ENCODE peak calls at places on chromosomes 7 and 10, in six cellular contexts. Y is GM12878, Z is K562, E is sigmoid colon, J is A549, D is tibial nerve. A is an unnamed sample.

GRCh38 chr7:126016722-126017121 is 1087.1 kb upstream of the POT1 start:
- DNase-seq in E (no peak), D (no peak), Z (no peak), J (no peak), Y (no peak), A (no peak)

GRCh38 chr10:73439605-73440298 is 6.4 kb upstream of the MSS51 start:
- DNase-seq in E (no peak), Y (no peak), Z (no peak), D (no peak), J (no peak), A (no peak)

GRCh38 chr10:102631525-102632393 is 12.5 kb upstream of the TRIM8 start:
- DNase-seq in Z (no peak), J (no peak), E (no peak), D (no peak), Y (no peak), A (no peak)

GRCh38 chr10:122649903-122650302 is 49.7 kb downstream of the C10orf120 start:
- DNase-seq in D (no peak), Z (no peak), E (peak; percentile 46), Y (no peak), J (no peak), A (no peak)

GRCh38 chr10:82378146-82378545 is 503.2 kb downstream of the NRG3 start:
- DNase-seq in J (no peak), D (no peak), Y (no peak), Z (no peak), E (no peak), A (peak; percentile 78)

GRCh38 chr10:129761981-129762956 is 201.8 kb downstream of the EBF3 start:
- DNase-seq in J (no peak), D (no peak), Z (no peak), E (no peak), Y (no peak), A (peak; percentile 66)

GRCh38 chr10:78513330-78513729 is 479.7 kb downstream of the RPS24 start:
- DNase-seq in J (no peak), D (no peak), Z (no peak), E (no peak), Y (no peak), A (peak; percentile 77)

GRCh38 chr10:107727762-107728317 is 563.3 kb upstream of the SORCS1 start:
- DNase-seq in Z (no peak), Y (no peak), D (no peak), E (no peak), J (no peak), A (no peak)

GRCh38 chr7:1458676-1459511 is at the start of gene MICALL2:
- DNase-seq in E (peak; percentile 94), J (peak; percentile 95), Z (peak; percentile 83), Y (no peak), D (peak; percentile 61), A (no peak)

GRCh38 chr7:94182066-94182465 is 177.9 kb upstream of the BET1 start:
- DNase-seq in J (peak; percentile 2), Y (no peak), D (no peak), Z (no peak), E (no peak), A (no peak)

GRCh38 chr7:130566168-130566897 is 74.4 kb downstream of the MEST start:
- DNase-seq in Z (no peak), Y (no peak), E (no peak), J (no peak), D (no peak), A (no peak)

GRCh38 chr7:42984137-42984536 is 52.0 kb downstream of the MRPL32 start:
- DNase-seq in Y (no peak), E (no peak), Z (no peak), J (no peak), D (no peak), A (no peak)

GRCh38 chr10:130047336-130047735 is 63.3 kb downstream of the C10orf143 start:
- DNase-seq in Y (no peak), J (no peak), D (no peak), E (no peak), Z (no peak), A (no peak)

GRCh38 chr7:79912213-79912633 is 222.4 kb upstream of the GNAI1 start:
- DNase-seq in J (no peak), Z (no peak), Y (no peak), E (no peak), D (no peak), A (no peak)

DNA sequence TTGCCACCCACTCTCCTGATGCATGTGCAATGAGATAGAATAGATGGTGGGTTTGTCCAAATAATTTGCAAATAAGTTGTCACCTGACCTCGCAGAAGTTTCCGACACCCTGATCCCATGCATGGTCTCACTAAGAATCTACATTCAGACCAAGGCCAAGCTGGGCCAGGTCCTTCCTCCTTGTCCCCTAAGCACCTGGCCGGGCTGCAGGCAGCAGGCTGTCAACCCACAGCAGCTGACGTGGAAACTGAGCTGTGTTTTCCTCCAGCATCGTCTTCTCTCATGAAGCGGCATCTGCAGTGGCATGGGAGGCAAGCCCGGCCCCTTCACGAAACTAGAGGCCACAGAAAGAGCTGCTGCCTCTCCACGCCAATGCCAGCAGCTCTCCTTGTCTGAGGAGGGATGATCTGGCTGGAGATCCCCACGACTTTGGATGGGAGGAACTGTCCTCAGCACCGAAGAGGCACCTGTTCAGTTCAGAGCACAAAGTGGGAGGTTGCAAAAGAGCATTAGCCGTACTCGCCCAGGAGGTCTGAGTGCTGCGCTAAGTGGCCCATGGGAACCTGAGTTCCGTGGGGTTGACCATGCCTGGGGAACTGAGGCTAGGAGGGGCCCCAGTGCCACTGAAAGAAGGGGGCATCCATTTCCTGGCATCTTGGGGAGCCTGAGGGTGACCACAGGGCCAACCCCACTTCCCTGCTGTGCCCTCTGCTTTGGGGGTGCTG is 110.5 kb upstream of the INSIG1 start:
- DNase-seq in Y (no peak), D (no peak), E (peak; percentile 39), Z (no peak), J (no peak), A (no peak)
- TF ChIP-seq EP300 in Y (no peak), D (no peak), E (no peak), Z (no peak), J (no peak), A (no peak)

DNA sequence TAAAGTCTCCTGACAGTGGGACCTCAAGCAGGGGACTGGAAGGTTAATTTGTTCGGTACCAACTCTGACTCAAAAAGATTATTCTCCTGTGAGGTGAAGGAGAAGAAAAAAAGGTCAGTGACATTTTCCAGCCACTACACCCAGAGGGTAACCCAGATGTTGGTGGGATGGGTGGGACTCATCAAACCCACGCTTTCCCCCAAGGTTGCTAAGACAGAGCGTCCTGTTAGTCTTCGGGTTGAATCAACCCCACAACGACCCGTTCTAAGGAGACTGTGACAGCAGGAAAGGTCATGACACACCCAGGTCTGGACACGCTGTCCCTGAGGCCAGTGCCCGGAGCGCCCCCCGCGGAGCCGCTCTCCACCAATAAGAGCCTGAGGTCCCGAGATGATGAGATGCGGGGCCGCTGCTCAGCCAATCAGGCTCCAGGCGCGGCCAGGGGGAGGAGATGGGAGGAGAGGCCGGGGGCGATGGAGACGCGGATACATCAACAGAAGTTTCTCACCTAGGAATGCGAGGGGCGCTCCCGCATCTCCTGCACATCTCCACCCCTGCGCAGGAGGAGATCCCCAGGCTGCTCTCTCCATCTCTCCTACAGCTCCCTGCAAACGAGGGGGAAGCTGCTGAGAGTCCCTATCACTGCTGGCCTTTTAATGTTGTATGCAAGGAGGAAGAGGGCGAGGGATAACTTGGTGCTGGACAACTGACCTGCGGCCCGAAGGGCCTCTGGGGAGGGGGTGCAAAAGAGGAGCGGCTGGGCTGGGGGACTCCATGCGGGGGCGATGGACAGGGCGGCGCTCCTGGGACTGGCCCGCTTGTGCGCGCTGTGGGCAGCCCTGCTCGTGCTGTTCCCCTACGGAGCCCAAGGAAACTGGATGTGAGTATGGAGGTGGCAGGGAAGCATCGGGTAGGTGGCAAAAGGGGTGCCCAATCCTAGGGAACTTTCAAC is at the start of gene WNT16:
- DNase-seq in D (no peak), Y (no peak), E (no peak), J (no peak), Z (peak; percentile 82), A (no peak)
- H3K4me3 ChIP-seq in D (peak within 1 kb of the TSS; percentile 23), Y (peak within 1 kb of the TSS; percentile 73), E (peak within 1 kb of the TSS; percentile 4), J (peak within 1 kb of the TSS; percentile 42), Z (no peak within 1 kb of the TSS), A (peak within 1 kb of the TSS; percentile 57)

GRCh38 chr10:4688168-4688567 is 137.8 kb upstream of the AKR1E2 start:
- DNase-seq in J (no peak), E (no peak), Z (no peak), D (no peak), Y (no peak), A (no peak)

GRCh38 chr10:4687397-4687796 is 138.6 kb upstream of the AKR1E2 start:
- DNase-seq in E (no peak), Z (no peak), D (no peak), J (no peak), Y (no peak), A (no peak)

GRCh38 chr10:4685495-4685894 is 140.5 kb upstream of the AKR1E2 start:
- DNase-seq in Y (no peak), Z (no peak), D (no peak), E (no peak), J (no peak), A (no peak)

GRCh38 chr10:4685904-4686643 is 139.9 kb upstream of the AKR1E2 start:
- DNase-seq in Z (no peak), D (no peak), J (no peak), Y (no peak), E (no peak), A (no peak)

DNA sequence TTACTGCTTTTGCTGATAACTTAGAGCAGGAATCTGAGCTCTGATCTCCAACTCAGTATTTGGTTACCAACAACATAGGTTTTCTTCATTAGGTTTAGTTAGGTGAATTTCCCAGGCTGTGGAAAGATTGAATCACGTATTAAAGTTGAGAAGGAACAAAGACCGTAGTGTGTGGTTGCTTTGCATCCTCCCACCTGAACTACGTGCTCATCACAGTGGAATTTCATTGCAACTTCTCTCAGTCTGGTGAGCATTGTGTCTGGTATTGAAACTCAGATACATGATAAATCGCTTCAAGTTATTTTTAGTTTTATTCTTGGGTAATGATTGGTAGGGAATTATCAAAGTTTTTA is 139.4 kb upstream of the AKR1E2 start:
- DNase-seq in Y (no peak), Z (no peak), J (peak; percentile 51), D (no peak), E (no peak), A (no peak)
- TF ChIP-seq EP300 in Y (no peak), Z (no peak), J (peak; percentile 16), D (no peak), E (no peak), A (no peak)

DNA sequence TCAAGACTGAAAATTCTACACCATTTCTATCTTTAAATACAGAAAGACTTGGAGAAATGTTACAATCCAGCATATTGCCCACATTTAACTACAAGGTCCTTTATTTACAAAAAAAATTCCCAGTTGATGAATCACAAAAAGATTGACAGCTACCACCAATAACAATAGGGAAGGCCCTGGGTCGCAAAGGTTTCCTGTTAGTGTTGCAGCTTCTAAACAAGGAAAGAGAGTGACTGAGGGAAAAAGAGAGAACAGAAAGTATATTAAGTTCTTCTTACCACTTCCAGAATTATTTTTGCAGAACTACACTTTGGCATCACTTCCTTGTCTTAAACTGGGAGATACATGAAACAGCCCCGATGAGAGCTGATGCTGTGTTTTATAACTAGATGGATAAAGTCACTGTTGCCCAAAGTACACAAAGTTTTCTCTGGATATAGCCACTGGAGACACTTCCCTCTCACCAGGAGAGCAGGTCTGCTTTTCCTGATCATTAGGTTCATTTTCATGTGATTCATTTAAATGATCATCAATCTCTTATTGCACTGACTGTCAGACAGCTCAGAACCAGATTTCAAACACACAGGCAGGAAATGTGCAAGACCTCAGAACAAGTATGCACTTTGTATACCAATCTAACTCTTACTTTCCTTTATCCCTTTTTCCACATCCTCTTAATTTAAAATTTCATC is 57.0 kb downstream of the SHTN1 start:
- DNase-seq in D (no peak), Y (no peak), E (no peak), Z (no peak), J (peak; percentile 28), A (no peak)
- H3K4me3 ChIP-seq in D (no peak overlapping the region), Y (no peak overlapping the region), E (no peak overlapping the region), Z (no peak overlapping the region), J (peak overlapping the region; percentile 1), A (no peak overlapping the region)

GRCh38 chr7:23349484-23350157 is 50.5 kb downstream of the MALSU1 start:
- DNase-seq in J (no peak), E (no peak), D (no peak), Z (no peak), Y (no peak), A (no peak)
- TF ChIP-seq EP300 in J (no peak), E (no peak), D (no peak), Z (no peak), Y (no peak), A (no peak)